ENCODE peak calls at places on chromosome 13, in seven cellular contexts. X is colonic mucosa; L is CD8-positive, alpha-beta T cell; B is BE2C; V is prostate gland; T is fibroblast of lung; D is heart right ventricle. I is an unnamed sample.
A peak's percentile ranks its signal among the peaks of the same experiment; 100 is the strongest.

GRCh38 chr13:79637086-79637763 is 156.3 kb downstream of the NDFIP2 start:
- DNase-seq in T (peak; percentile 40), X (no peak), B (peak; percentile 20), D (peak; percentile 74), V (peak; percentile 40), L (no peak), I (no peak)

GRCh38 chr13:71039440-71039839 is 827.6 kb downstream of the DACH1 start:
- DNase-seq in X (no peak), V (no peak), L (no peak), T (no peak), B (no peak), D (no peak), I (no peak)

GRCh38 chr13:49020940-49021548 is 45.3 kb downstream of the FNDC3A start:
- DNase-seq in T (no peak), X (no peak), L (no peak), D (no peak), B (no peak), V (no peak), I (peak; percentile 7)

GRCh38 chr13:52749446-52749845 is 9.8 kb upstream of the CNMD start:
- DNase-seq in V (no peak), X (no peak), B (no peak), T (no peak), D (no peak), L (no peak), I (no peak)

GRCh38 chr13:87295636-87296035 is 375.5 kb upstream of the SLITRK5 start:
- DNase-seq in V (no peak), T (no peak), D (no peak), X (no peak), B (no peak), L (no peak), I (no peak)

GRCh38 chr13:28357247-28357825 is 137.6 kb downstream of the FLT1 start:
- DNase-seq in T (no peak), B (no peak), D (no peak), L (no peak), X (no peak), V (no peak), I (no peak)

GRCh38 chr13:102710261-102710679 is 15.4 kb upstream of the METTL21C start:
- DNase-seq in T (peak; percentile 40), D (no peak), L (no peak), V (no peak), B (no peak), X (no peak), I (no peak)

GRCh38 chr13:35699805-35700204 is 223.3 kb upstream of the MAB21L1 start:
- DNase-seq in B (no peak), L (no peak), T (peak; percentile 40), D (no peak), X (no peak), V (peak; percentile 19), I (no peak)

GRCh38 chr13:105773887-105774538 is 761.4 kb downstream of the EFNB2 start:
- DNase-seq in B (peak; percentile 43), T (peak; percentile 30), V (no peak), X (no peak), D (no peak), L (no peak), I (no peak)

DNA sequence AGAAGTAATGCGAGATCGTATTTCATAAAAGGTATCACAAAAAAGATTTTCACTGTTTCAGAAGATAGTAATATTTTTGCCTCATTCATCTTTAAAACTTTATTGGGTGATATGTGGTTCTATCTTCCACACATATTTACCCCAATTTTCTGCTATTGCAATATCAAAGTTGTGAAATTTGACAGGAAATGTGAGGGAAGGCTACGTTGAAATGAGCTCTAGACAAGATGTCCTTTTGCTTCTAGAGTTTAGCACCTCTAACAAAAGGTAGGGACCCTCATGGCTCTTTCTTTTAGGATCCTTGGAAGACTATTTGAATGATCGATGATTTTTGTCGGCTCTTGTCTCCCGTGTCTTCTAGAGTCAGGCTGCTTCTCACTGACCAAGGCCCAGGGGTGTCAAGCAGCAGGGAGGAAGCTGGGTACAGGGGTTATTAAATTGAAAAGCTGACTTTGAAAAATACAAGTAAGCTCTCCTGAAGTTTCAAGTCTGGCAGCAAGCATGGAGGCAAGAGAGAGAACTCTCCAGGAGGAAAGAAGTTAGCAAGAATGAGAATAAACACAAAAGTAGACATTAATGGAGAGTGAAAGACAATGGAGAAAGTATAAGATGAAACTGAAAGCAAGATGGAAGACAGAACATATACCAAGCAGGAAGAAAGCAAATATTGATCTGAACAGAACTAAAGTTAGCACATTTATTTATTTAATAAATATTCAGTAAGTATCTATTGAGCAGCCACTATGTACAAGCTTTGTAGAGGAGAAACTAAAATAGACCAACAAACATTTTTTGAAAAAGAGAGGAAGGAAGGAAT is 73.4 kb downstream of the RUBCNL start:
- DNase-seq in D (no peak), L (no peak), V (no peak), T (no peak), X (no peak), B (no peak), I (no peak)
- H3K4me3 ChIP-seq in D (no peak overlapping the region), L (peak overlapping the region; percentile 25), V (no peak overlapping the region), T (no peak overlapping the region), X (no peak overlapping the region), B (no peak overlapping the region), I (no peak overlapping the region)

GRCh38 chr13:40563350-40564125 is 102.9 kb downstream of the FOXO1 start:
- DNase-seq in T (peak; percentile 58), B (no peak), X (no peak), L (no peak), V (no peak), D (no peak), I (no peak)

GRCh38 chr13:40566811-40567210 is 99.6 kb downstream of the FOXO1 start:
- DNase-seq in V (no peak), X (no peak), D (no peak), B (no peak), L (no peak), T (no peak), I (no peak)

GRCh38 chr13:40562975-40563349 is 103.5 kb downstream of the FOXO1 start:
- DNase-seq in B (no peak), D (no peak), V (no peak), L (no peak), T (no peak), X (no peak), I (no peak)

GRCh38 chr13:40565282-40566148 is 100.9 kb downstream of the FOXO1 start:
- DNase-seq in L (no peak), D (no peak), V (no peak), X (no peak), B (no peak), T (no peak), I (no peak)

GRCh38 chr13:40564342-40564997 is 102.0 kb downstream of the FOXO1 start:
- DNase-seq in T (no peak), B (no peak), D (no peak), V (no peak), X (no peak), L (no peak), I (no peak)
- H3K4me1 ChIP-seq in T (no peaks in the 10 kb centered on the region), B (no peaks in the 10 kb centered on the region), D (peaks cover 16% of the 10 kb centered on the region), V (no peaks in the 10 kb centered on the region), X (no peaks in the 10 kb centered on the region), L (peaks cover 77% of the 10 kb centered on the region), I (peaks cover 10% of the 10 kb centered on the region)

GRCh38 chr13:112056739-112057433 is 10.1 kb upstream of the SOX1 start:
- DNase-seq in B (no peak), D (no peak), T (no peak), V (no peak), X (no peak), L (no peak), I (no peak)
- H3K4me3 ChIP-seq in B (no peak overlapping the region), D (no peak overlapping the region), T (no peak overlapping the region), V (no peak overlapping the region), X (no peak overlapping the region), L (no peak overlapping the region), I (peak overlapping the region; percentile 10)

GRCh38 chr13:113905942-113906341 is 42.1 kb upstream of the GAS6 start:
- DNase-seq in B (no peak), X (peak; percentile 5), L (no peak), V (no peak), D (no peak), T (no peak), I (no peak)
- H3K4me1 ChIP-seq in B (peaks cover 6% of the 10 kb centered on the region), X (no peaks in the 10 kb centered on the region), L (no peaks in the 10 kb centered on the region), V (no peaks in the 10 kb centered on the region), D (no peaks in the 10 kb centered on the region), T (peaks cover 7% of the 10 kb centered on the region), I (no peaks in the 10 kb centered on the region)

GRCh38 chr13:75761373-75761772 is 125.2 kb downstream of the LMO7 start:
- DNase-seq in X (no peak), L (no peak), T (peak; percentile 43), B (no peak), V (no peak), D (no peak), I (no peak)
- H3K4me3 ChIP-seq in X (peak overlapping the region; percentile 30), L (peak overlapping the region; percentile 12), T (peak overlapping the region; percentile 25), B (no peak overlapping the region), V (peak overlapping the region; percentile 35), D (peak overlapping the region; percentile 17), I (no peak overlapping the region)

I was measured in iPS DF 6.9.